ENCODE peak calls at places on chromosome 14, in eight cellular contexts. O, T, N, F, A, J, G and Y are unnamed samples. For H3K36me3, the result is how much of the 10 kb centered on the place peaks cover.

GRCh38 chr14:39097159-39097558 is 5.9 kb downstream of the SEC23A start:
- DNase-seq in O (no peak), T (peak), N (no peak), F (peak), A (no peak), J (no peak), G (no peak), Y (peak)

GRCh38 chr14:76694106-76694505 is 67.2 kb upstream of the VASH1 start:
- DNase-seq in O (no peak), T (no peak), N (no peak), F (no peak), A (no peak), J (no peak), G (no peak), Y (no peak)

GRCh38 chr14:54642950-54643695 is 76.2 kb downstream of the SAMD4A start:
- DNase-seq in O (no peak), T (peak), N (no peak), F (peak), A (no peak), J (no peak), G (no peak), Y (no peak)

GRCh38 chr14:65972891-65973290 is 513.3 kb upstream of the CCDC196 start:
- DNase-seq in O (no peak), T (peak), N (no peak), F (no peak), A (no peak), J (no peak), G (no peak), Y (no peak)

GRCh38 chr14:28375295-28375694 is 391.3 kb upstream of the FOXG1 start:
- DNase-seq in O (no peak), T (peak), N (no peak), F (peak), A (peak), J (no peak), G (no peak), Y (peak)

GRCh38 chr14:39704581-39704980 is 272.3 kb upstream of the FBXO33 start:
- DNase-seq in O (no peak), T (no peak), N (no peak), F (no peak), A (no peak), J (no peak), G (no peak), Y (no peak)

GRCh38 chr14:105888151-105888550 is 361.8 kb downstream of the TMEM121 start:
- DNase-seq in O (no peak), T (no peak), N (peak), F (no peak), A (no peak), J (no peak), G (no peak), Y (no peak)

GRCh38 chr14:64238049-64238448 is 56.1 kb downstream of the ESR2 start:
- DNase-seq in O (no peak), T (no peak), N (no peak), F (peak), A (no peak), J (no peak), G (no peak), Y (no peak)

GRCh38 chr14:89214221-89214965 is 202.6 kb downstream of the FOXN3 start:
- DNase-seq in O (no peak), T (peak), N (no peak), F (peak), A (no peak), J (no peak), G (peak), Y (no peak)

GRCh38 chr14:86858043-86858442 is 1134.9 kb downstream of the GALC start:
- DNase-seq in O (no peak), T (peak), N (no peak), F (no peak), A (no peak), J (no peak), G (no peak), Y (no peak)

GRCh38 chr14:22905627-22906026 is 13.3 kb downstream of the RBM23 start:
- DNase-seq in O (no peak), T (no peak), N (no peak), F (no peak), A (no peak), J (no peak), G (no peak), Y (no peak)

GRCh38 chr14:22906073-22906472 is 12.9 kb downstream of the RBM23 start:
- DNase-seq in O (no peak), T (no peak), N (no peak), F (no peak), A (no peak), J (no peak), G (no peak), Y (no peak)

GRCh38 chr14:22910916-22911315 is 8.0 kb downstream of the RBM23 start:
- DNase-seq in O (no peak), T (no peak), N (no peak), F (no peak), A (no peak), J (no peak), G (no peak), Y (no peak)

GRCh38 chr14:22907429-22907828 is 11.5 kb downstream of the RBM23 start:
- DNase-seq in O (no peak), T (no peak), N (no peak), F (no peak), A (no peak), J (no peak), G (no peak), Y (no peak)

GRCh38 chr14:22908601-22909000 is 10.3 kb downstream of the RBM23 start:
- DNase-seq in O (no peak), T (no peak), N (no peak), F (no peak), A (no peak), J (no peak), G (no peak), Y (no peak)
- H3K4me3 ChIP-seq in O (no peak), T (no peak), N (no peak), F (no peak), A (no peak), J (no peak), G (no peak), Y (no peak)

GRCh38 chr14:101098641-101099040 is 195.1 kb upstream of the RTL1 start:
- DNase-seq in O (no peak), T (peak), N (no peak), F (no peak), A (no peak), J (no peak), G (no peak), Y (peak)
- H3K36me3 ChIP-seq in O (under half), T (under half), N (under half), F (under half), A (under half), J (under half), G (under half), Y (under half)

GRCh38 chr14:49769581-49770211 is 1.7 kb downstream of the KLHDC2 start:
- DNase-seq in O (no peak), T (no peak), N (no peak), F (no peak), A (peak), J (peak), G (no peak), Y (no peak)

GRCh38 chr14:49767473-49768300 is at the start of gene KLHDC2:
- DNase-seq in O (peak), T (peak), N (peak), F (peak), A (peak), J (peak), G (peak), Y (peak)

GRCh38 chr14:49769171-49769570 is 1.2 kb downstream of the KLHDC2 start:
- DNase-seq in O (no peak), T (peak), N (no peak), F (no peak), A (peak), J (no peak), G (no peak), Y (peak)

GRCh38 chr14:49768301-49769121 is 558 bp downstream of the KLHDC2 start:
- DNase-seq in O (peak), T (peak), N (peak), F (peak), A (peak), J (peak), G (peak), Y (peak)

DNA sequence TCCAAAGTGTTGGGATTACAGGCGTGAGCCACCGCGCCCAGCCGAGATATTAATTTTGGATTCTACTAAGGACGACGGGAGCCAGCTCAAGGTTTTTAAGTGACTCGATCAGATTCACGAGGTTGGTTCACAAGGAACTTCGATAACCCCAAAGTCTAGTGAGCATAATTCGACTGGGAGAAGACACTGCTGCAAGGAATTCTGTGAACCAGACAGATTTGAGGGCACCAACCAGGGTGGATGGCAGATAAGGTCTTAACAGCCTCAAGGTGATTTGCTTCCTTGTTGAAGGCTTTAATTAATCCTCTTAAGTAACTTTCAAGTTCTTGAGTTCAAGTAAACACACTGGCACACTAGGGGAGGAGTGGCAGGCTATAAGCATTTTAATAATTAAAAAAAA is 1.1 kb upstream of the KLHDC2 start:
- DNase-seq in O (no peak), T (peak), N (no peak), F (no peak), A (peak), J (no peak), G (no peak), Y (no peak)
- H3K4me3 ChIP-seq in O (peak), T (peak), N (peak), F (peak), A (no peak), J (peak), G (peak), Y (peak)

GRCh38 chr14:52778702-52779101 is 12.7 kb downstream of the GNPNAT1 start:
- DNase-seq in O (no peak), T (no peak), N (no peak), F (no peak), A (no peak), J (no peak), G (no peak), Y (no peak)
- H3K36me3 ChIP-seq in O (under half), T (under half), N (under half), F (under half), A (under half), J (under half), G (half or more), Y (under half)

DNA sequence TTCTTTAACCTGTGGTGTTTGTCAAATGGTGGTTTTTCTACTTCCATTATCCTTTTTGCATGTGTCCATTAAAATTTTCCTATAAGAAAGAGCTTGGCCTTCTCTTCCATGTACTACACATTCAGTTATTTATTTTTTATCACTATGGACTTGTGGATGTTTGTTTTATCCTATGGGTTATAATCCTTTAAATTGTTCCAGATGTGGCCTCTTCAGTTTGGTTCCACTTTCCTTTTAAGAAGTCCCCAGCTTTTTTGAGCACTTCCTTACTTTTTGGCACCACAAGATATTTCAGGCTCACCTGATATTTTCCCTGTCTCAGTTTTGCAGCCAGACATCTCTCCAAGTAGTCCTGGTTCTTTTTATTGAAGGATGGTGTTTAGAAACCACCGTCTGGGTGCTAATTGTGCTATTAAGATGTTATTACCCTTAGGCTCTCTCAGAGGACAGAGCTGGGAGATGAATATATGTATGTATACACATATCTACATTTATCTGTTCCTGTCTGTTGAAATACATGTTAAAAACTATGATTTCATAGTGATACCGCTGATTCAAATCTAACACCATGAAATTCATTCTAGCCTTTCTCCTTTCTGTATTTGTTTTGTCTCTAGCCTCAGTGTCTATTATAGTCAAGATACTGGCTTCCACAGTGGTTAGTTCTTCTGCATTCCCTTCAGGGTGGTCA is 408.5 kb upstream of the RGS6 start:
- DNase-seq in O (no peak), T (no peak), N (no peak), F (no peak), A (no peak), J (no peak), G (no peak), Y (no peak)
- H3K4me3 ChIP-seq in O (no peak), T (no peak), N (no peak), F (no peak), A (no peak), J (no peak), G (no peak), Y (no peak)

GRCh38 chr14:102873131-102873530 is 49.3 kb upstream of the AMN start:
- DNase-seq in O (no peak), T (no peak), N (no peak), F (no peak), A (no peak), J (no peak), G (no peak), Y (no peak)

GRCh38 chr14:102878174-102878969 is 44.1 kb upstream of the AMN start:
- DNase-seq in O (no peak), T (no peak), N (no peak), F (peak), A (no peak), J (peak), G (no peak), Y (no peak)

GRCh38 chr14:102878970-102879460 is 43.4 kb upstream of the AMN start:
- DNase-seq in O (no peak), T (no peak), N (no peak), F (no peak), A (no peak), J (peak), G (no peak), Y (no peak)

GRCh38 chr14:102873546-102874061 is 48.9 kb upstream of the AMN start:
- DNase-seq in O (no peak), T (no peak), N (no peak), F (no peak), A (no peak), J (no peak), G (no peak), Y (no peak)

GRCh38 chr14:102875652-102876051 is 46.8 kb upstream of the AMN start:
- DNase-seq in O (no peak), T (peak), N (no peak), F (no peak), A (no peak), J (no peak), G (no peak), Y (no peak)
- H3K36me3 ChIP-seq in O (half or more), T (under half), N (under half), F (under half), A (under half), J (half or more), G (under half), Y (under half)

DNA sequence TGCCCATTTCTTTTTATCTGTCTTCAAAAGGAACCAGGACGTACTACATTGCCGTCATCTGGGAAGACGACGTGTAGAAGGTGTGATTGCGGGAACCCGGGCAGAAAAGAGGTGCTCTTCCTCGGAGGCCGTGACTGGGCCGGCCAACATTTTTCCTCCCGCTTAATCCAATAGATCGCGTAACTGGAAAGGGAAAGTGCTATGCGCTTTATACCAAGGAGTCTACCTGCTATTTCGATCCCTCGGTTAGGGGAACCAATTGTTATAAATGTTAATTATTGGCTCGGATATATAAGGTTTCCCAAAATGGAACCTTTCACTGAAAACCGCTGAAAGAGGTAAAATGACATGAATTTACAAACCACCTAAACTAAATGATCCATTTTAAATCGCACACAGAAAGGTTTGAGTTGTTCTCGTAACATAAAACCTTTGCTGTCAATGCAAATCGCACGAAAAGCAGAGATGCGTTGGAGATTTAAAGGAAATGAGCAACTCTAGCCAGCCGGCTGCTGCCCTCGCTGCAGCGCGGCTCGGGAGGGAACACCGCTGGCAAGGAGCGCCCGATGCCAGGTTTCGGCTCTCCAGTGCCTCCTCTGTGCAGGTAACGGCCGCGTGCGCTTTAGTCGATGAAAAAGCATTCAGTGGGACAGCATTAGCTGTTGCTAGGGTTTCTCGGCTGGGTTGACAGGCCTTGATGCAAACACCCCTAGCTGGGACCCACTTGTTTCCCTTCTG is 2.8 kb upstream of the SIX1 start:
- DNase-seq in O (no peak), T (no peak), N (no peak), F (peak), A (no peak), J (peak), G (no peak), Y (no peak)
- H3K4me3 ChIP-seq in O (no peak), T (peak), N (no peak), F (peak), A (no peak), J (no peak), G (no peak), Y (peak)

GRCh38 chr14:35911097-35911496 is 85.0 kb downstream of the BRMS1L start:
- DNase-seq in O (no peak), T (no peak), N (no peak), F (no peak), A (no peak), J (no peak), G (no peak), Y (no peak)
- H3K36me3 ChIP-seq in O (under half), T (under half), N (under half), F (under half), A (under half), J (under half), G (under half), Y (under half)

GRCh38 chr14:91509878-91510170 is 286 bp downstream of the PPP4R3A start:
- DNase-seq in O (no peak), T (no peak), N (no peak), F (no peak), A (no peak), J (no peak), G (no peak), Y (no peak)

GRCh38 chr14:91509083-91509877 is 830 bp downstream of the PPP4R3A start:
- DNase-seq in O (peak), T (no peak), N (peak), F (peak), A (peak), J (no peak), G (peak), Y (no peak)

GRCh38 chr14:91508105-91508504 is 2.0 kb downstream of the PPP4R3A start:
- DNase-seq in O (no peak), T (no peak), N (no peak), F (no peak), A (no peak), J (no peak), G (no peak), Y (no peak)

GRCh38 chr14:91503000-91503504 is 7.1 kb downstream of the PPP4R3A start:
- DNase-seq in O (no peak), T (no peak), N (no peak), F (no peak), A (no peak), J (no peak), G (no peak), Y (no peak)

GRCh38 chr14:91506226-91506625 is 3.9 kb downstream of the PPP4R3A start:
- DNase-seq in O (no peak), T (no peak), N (no peak), F (no peak), A (no peak), J (no peak), G (no peak), Y (no peak)
- H3K4me3 ChIP-seq in O (no peak), T (peak), N (no peak), F (peak), A (no peak), J (peak), G (peak), Y (no peak)